ENCODE peak calls at places on chromosomes 3 and 15, in ten cellular contexts. G is lower lobe of right lung, O is kidney, C is left ventricle myocardium inferior, N is tibial nerve, J is choroid plexus epithelial cell, Y is fibroblast of lung, X is spleen, P is BE2C, L is HepG2. R is an unnamed sample.

GRCh38 chr15:45885801-45886200 is 251.0 kb downstream of the SQOR start:
- DNase-seq in X (no peak), J (no peak), Y (no peak), C (no peak), G (no peak), L (no peak), P (no peak), N (no peak), O (peak; percentile 55), R (no peak)

GRCh38 chr3:120497813-120498212 is 47.0 kb upstream of the FSTL1 start:
- DNase-seq in C (no peak), G (no peak), L (no peak), O (no peak), N (no peak), Y (no peak), P (no peak), J (peak; percentile 38), X (no peak), R (no peak)

GRCh38 chr3:89314454-89314853 is 207.0 kb downstream of the EPHA3 start:
- DNase-seq in O (no peak), L (peak; percentile 14), G (no peak), X (no peak), P (no peak), J (peak; percentile 81), Y (peak; percentile 71), C (no peak), N (no peak), R (no peak)

GRCh38 chr15:99324082-99324620 is 72.9 kb downstream of the LRRC28 start:
- DNase-seq in N (no peak), L (no peak), P (no peak), X (no peak), J (peak; percentile 88), Y (peak; percentile 86), G (no peak), C (no peak), O (no peak), R (no peak)

GRCh38 chr3:58608648-58609047 is 31.5 kb upstream of the FAM107A start:
- DNase-seq in Y (no peak), L (no peak), O (peak; percentile 90), X (no peak), C (peak; percentile 66), N (no peak), G (no peak), J (no peak), P (no peak), R (no peak)

GRCh38 chr3:123749716-123750115 is 134.4 kb downstream of the MYLK start:
- DNase-seq in L (peak; percentile 44), P (no peak), O (no peak), X (no peak), C (no peak), Y (peak; percentile 97), G (no peak), J (peak; percentile 94), N (no peak), R (peak; percentile 4)

GRCh38 chr3:23781871-23782270 is 23.9 kb upstream of the UBE2E1 start:
- DNase-seq in G (no peak), N (no peak), Y (no peak), C (no peak), J (no peak), P (no peak), L (no peak), X (no peak), O (no peak), R (no peak)

GRCh38 chr3:17045705-17046104 is 160.9 kb downstream of the PLCL2 start:
- DNase-seq in J (no peak), L (no peak), P (no peak), X (no peak), G (no peak), C (no peak), N (no peak), Y (no peak), O (no peak), R (no peak)

GRCh38 chr3:73136941-73137340 is 75.5 kb downstream of the EBLN2 start:
- DNase-seq in Y (no peak), O (no peak), N (no peak), G (no peak), L (no peak), X (no peak), P (no peak), J (no peak), C (no peak), R (no peak)

GRCh38 chr3:139111392-139112229 is 66.9 kb upstream of the PRR23C start:
- DNase-seq in X (no peak), N (peak; percentile 22), Y (peak; percentile 67), P (peak; percentile 73), C (peak; percentile 45), O (no peak), L (peak; percentile 12), G (peak; percentile 62), J (peak; percentile 80), R (peak; percentile 86)

GRCh38 chr3:77370413-77370812 is 330.5 kb downstream of the ROBO2 start:
- DNase-seq in N (no peak), P (peak; percentile 39), C (no peak), G (no peak), J (peak; percentile 71), Y (peak; percentile 83), X (no peak), O (no peak), L (no peak), R (no peak)

GRCh38 chr3:190024912-190025311 is 95.8 kb downstream of the P3H2 start:
- DNase-seq in G (no peak), X (no peak), Y (no peak), N (no peak), C (no peak), L (no peak), P (no peak), O (no peak), J (peak; percentile 72), R (no peak)

GRCh38 chr3:187208159-187208558 is 10.9 kb downstream of the RTP1 start:
- DNase-seq in X (no peak), C (no peak), G (no peak), P (no peak), L (no peak), N (no peak), O (no peak), J (peak; percentile 32), Y (no peak), R (no peak)

GRCh38 chr3:171561601-171562323 is 101.6 kb upstream of the TNIK start:
- DNase-seq in X (no peak), N (no peak), Y (no peak), P (no peak), G (no peak), O (no peak), L (no peak), J (no peak), C (no peak), R (no peak)

GRCh38 chr3:122921791-122922651 is 105.5 kb downstream of the SEMA5B start:
- DNase-seq in X (peak; percentile 79), L (peak; percentile 16), N (no peak), Y (no peak), O (peak; percentile 61), J (no peak), C (no peak), G (no peak), P (no peak), R (no peak)

GRCh38 chr3:101850327-101851048 is 1.2 kb downstream of the NFKBIZ start:
- DNase-seq in L (no peak), P (no peak), G (no peak), Y (peak; percentile 77), C (no peak), J (peak; percentile 88), X (no peak), N (no peak), O (no peak), R (no peak)

GRCh38 chr15:32833323-32833944 is 115.6 kb downstream of the GREM1 start:
- DNase-seq in C (no peak), N (no peak), L (no peak), Y (no peak), X (no peak), G (no peak), P (no peak), O (no peak), J (no peak), R (no peak)

GRCh38 chr3:28743843-28744242 is 395.2 kb upstream of the AZI2 start:
- DNase-seq in L (no peak), G (no peak), J (no peak), N (no peak), Y (peak; percentile 2), O (no peak), C (no peak), P (no peak), X (no peak), R (no peak)

DNA sequence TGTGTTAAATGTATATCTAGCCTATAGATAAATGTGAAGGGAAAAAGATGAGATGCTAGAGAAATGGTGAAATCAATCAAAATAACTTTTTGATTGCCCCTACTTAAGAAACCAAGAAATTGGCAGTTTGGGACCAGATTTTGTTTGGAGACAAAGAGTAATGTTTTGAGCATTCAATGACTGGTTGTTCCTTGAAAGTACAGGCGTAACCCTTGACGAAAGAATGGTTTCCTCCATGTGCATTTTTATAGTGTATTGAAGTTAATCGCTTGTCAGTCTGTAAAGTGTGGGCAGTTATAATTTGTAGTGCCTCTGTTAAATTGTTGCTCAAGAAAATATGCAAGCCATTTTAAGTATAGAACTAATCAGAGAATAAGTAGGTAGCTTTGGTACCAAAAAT is 1.2 kb downstream of the KIF23 start:
- DNase-seq in C (no peak), N (no peak), X (no peak), G (no peak), L (no peak), J (no peak), Y (peak; percentile 43), O (no peak), P (no peak), R (no peak)
- H3K4me3 ChIP-seq in C (no peak overlapping the region), N (no peak overlapping the region), X (no peak overlapping the region), G (peak overlapping the region; percentile 86), L (peak overlapping the region; percentile 98), J (peak overlapping the region; percentile 84), Y (peak overlapping the region; percentile 53), O (no peak overlapping the region), P (peak overlapping the region; percentile 85), R (no peak overlapping the region)

GRCh38 chr15:62648954-62649353 is 393.6 kb upstream of the TPM1 start:
- DNase-seq in O (no peak), C (no peak), J (peak; percentile 36), P (no peak), N (no peak), X (no peak), Y (peak; percentile 41), L (peak; percentile 20), G (no peak), R (no peak)
- TF ChIP-seq CTCF in O (peak; percentile 27), C (peak; percentile 54), J (peak; percentile 58), P (peak; percentile 49), N (peak; percentile 34), X (no peak), Y (peak; percentile 33), L (peak; percentile 55), G (peak; percentile 33), R (peak; percentile 23)

GRCh38 chr3:150118219-150118618 is 147.5 kb upstream of the PFN2 start:
- DNase-seq in G (no peak), N (no peak), O (no peak), P (no peak), X (no peak), C (no peak), J (no peak), Y (no peak), L (no peak), R (no peak)
- H3K4me3 ChIP-seq in G (no peak overlapping the region), N (no peak overlapping the region), O (no peak overlapping the region), P (no peak overlapping the region), X (no peak overlapping the region), C (no peak overlapping the region), J (no peak overlapping the region), Y (no peak overlapping the region), L (no peak overlapping the region), R (no peak overlapping the region)

DNA sequence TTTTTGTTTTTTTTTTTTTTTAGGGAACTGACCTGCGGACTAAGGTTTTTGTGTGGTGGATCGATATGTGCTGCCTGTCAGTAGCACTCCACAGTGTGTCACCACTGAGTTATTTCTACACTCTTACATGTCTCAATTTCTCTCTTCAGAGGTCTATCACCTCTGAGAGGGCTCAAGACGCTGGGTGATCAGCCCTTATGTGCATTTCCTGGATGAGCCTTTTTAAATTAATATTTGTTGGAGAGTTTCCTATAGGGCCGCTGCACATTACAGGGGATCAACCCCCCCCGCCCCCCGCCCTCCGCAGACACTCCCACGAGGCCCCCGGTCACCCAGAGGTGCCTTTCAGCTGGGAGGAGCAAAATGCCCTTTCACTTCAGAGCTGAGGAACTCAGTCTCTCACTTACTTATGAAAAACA is 34.5 kb upstream of the AP4E1 start:
- DNase-seq in X (no peak), O (no peak), J (no peak), N (no peak), Y (peak; percentile 10), C (no peak), L (peak; percentile 25), G (no peak), P (no peak), R (no peak)
- TF ChIP-seq CTCF in X (no peak), O (no peak), J (no peak), N (no peak), Y (no peak), C (peak; percentile 18), L (peak; percentile 35), G (peak; percentile 12), P (no peak), R (no peak)